ENCODE peak calls at places on chromosomes 7 and 10, in nine cellular contexts. B is A549, F is transverse colon, C is tibial nerve, Z is sigmoid colon, W is ovary, V is SK-N-SH, I is HepG2, D is stomach. L is an unnamed sample.

GRCh38 chr10:96509017-96509641 is 4.6 kb downstream of the TLL2 start:
- DNase-seq in D (no peak), V (no peak), Z (no peak), I (no peak), C (no peak), F (no peak), W (no peak), B (no peak), L (peak; percentile 75)

GRCh38 chr7:112383671-112384417 is 66.4 kb upstream of the IFRD1 start:
- DNase-seq in B (no peak), V (no peak), D (no peak), I (no peak), Z (no peak), F (no peak), W (no peak), C (no peak), L (peak; percentile 60)

GRCh38 chr10:52951819-52952218 is 179.2 kb upstream of the MBL2 start:
- DNase-seq in F (peak; percentile 69), C (no peak), D (peak; percentile 62), I (peak; percentile 59), B (no peak), W (no peak), Z (no peak), V (no peak), L (no peak)

GRCh38 chr7:135938563-135938962 is 38.6 kb downstream of the MTPN start:
- DNase-seq in W (no peak), V (no peak), B (no peak), Z (no peak), F (no peak), D (no peak), C (no peak), I (no peak), L (no peak)

GRCh38 chr7:107180378-107180777 is 11.6 kb downstream of the HBP1 start:
- DNase-seq in F (peak; percentile 56), V (no peak), W (no peak), I (peak; percentile 22), D (peak; percentile 50), B (peak; percentile 16), Z (no peak), C (no peak), L (no peak)

GRCh38 chr7:130793855-130794618 is 60.0 kb upstream of the KLF14 start:
- DNase-seq in I (peak; percentile 18), B (no peak), D (no peak), F (no peak), V (no peak), W (peak; percentile 42), C (peak; percentile 27), Z (no peak), L (no peak)

GRCh38 chr7:93014410-93014809 is 103.4 kb downstream of the SAMD9 start:
- DNase-seq in W (no peak), Z (no peak), C (no peak), F (peak; percentile 17), I (no peak), B (no peak), D (no peak), V (no peak), L (no peak)

GRCh38 chr7:40859965-40860543 is 725.2 kb downstream of the SUGCT start:
- DNase-seq in F (no peak), I (no peak), W (no peak), Z (no peak), B (no peak), C (no peak), V (no peak), D (no peak), L (no peak)

GRCh38 chr10:121753726-121754476 is 155.7 kb upstream of the FGFR2 start:
- DNase-seq in C (no peak), Z (no peak), B (no peak), F (no peak), I (no peak), D (no peak), V (peak; percentile 44), W (no peak), L (no peak)

GRCh38 chr10:77180794-77181193 is 456.8 kb downstream of the KCNMA1 start:
- DNase-seq in I (no peak), W (no peak), V (no peak), D (no peak), C (no peak), Z (no peak), B (no peak), F (no peak), L (no peak)

GRCh38 chr10:78277734-78278404 is 244.2 kb downstream of the RPS24 start:
- DNase-seq in C (no peak), W (no peak), I (no peak), F (no peak), V (peak; percentile 36), D (no peak), Z (peak; percentile 79), B (no peak), L (no peak)

GRCh38 chr7:116337013-116337412 is 126.7 kb downstream of the TES start:
- DNase-seq in I (no peak), V (no peak), Z (no peak), F (no peak), B (no peak), W (no peak), C (no peak), D (no peak), L (no peak)

GRCh38 chr10:4181690-4182089 is 396.7 kb upstream of the KLF6 start:
- DNase-seq in D (no peak), Z (no peak), B (no peak), V (no peak), C (no peak), W (no peak), F (no peak), I (no peak), L (no peak)

GRCh38 chr7:18119985-18120384 is 92.3 kb upstream of the PRPS1L1 start:
- DNase-seq in B (no peak), W (no peak), Z (no peak), I (no peak), C (no peak), D (no peak), F (no peak), V (no peak), L (no peak)

GRCh38 chr10:70899096-70899495 is 10.7 kb upstream of the PCBD1 start:
- DNase-seq in V (no peak), I (no peak), F (no peak), D (no peak), W (no peak), Z (no peak), B (no peak), C (no peak), L (no peak)

GRCh38 chr10:4068255-4069028 is 283.4 kb upstream of the KLF6 start:
- DNase-seq in F (no peak), I (no peak), B (no peak), W (no peak), Z (no peak), D (no peak), C (no peak), V (no peak), L (no peak)

GRCh38 chr7:29851487-29851886 is 45.2 kb downstream of the WIPF3 start:
- DNase-seq in D (peak; percentile 89), F (peak; percentile 14), C (no peak), Z (no peak), V (no peak), B (no peak), I (no peak), W (no peak), L (no peak)

GRCh38 chr7:46297515-46297914 is 376.4 kb upstream of the IGFBP3 start:
- DNase-seq in C (no peak), I (no peak), V (no peak), D (no peak), F (no peak), Z (no peak), B (no peak), W (no peak), L (no peak)

GRCh38 chr7:46296526-46296925 is 375.5 kb upstream of the IGFBP3 start:
- DNase-seq in Z (no peak), D (no peak), V (no peak), W (no peak), F (no peak), I (no peak), B (no peak), C (no peak), L (no peak)

DNA sequence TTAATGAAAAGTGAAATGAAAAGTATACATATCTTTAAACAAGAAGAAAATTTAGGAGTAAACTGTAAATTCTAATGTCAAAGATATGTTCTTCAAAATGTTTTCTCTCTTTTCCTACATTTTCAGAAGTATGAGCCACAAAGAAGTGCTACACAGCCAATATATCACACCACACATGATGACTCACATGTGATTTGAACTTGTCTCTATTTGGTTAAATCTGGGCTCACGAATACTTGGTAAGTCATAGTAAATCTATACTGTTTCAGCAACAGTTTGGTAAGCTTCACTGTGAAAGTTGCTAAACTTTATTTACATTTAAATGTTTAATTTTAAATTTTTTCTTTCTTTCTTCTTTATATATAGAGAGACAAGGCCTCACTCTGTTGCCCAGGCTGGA is 380.6 kb upstream of the IGFBP3 start:
- DNase-seq in F (no peak), D (no peak), C (no peak), I (no peak), B (no peak), W (no peak), V (no peak), Z (no peak), L (no peak)
- H3K4me3 ChIP-seq in F (no peak overlapping the region), D (no peak overlapping the region), C (no peak overlapping the region), I (no peak overlapping the region), B (no peak overlapping the region), W (no peak overlapping the region), V (no peak overlapping the region), Z (no peak overlapping the region), L (no peak overlapping the region)

GRCh38 chr7:129606801-129607200 is 4.7 kb upstream of the NRF1 start:
- DNase-seq in F (peak; percentile 13), I (no peak), B (no peak), D (no peak), W (no peak), V (no peak), Z (no peak), C (no peak), L (no peak)
- TF ChIP-seq EP300 in F (no peak), I (no peak), B (no peak), D (no peak), W (no peak), V (no peak), Z (no peak), C (no peak), L (no peak)

GRCh38 chr7:129427646-129428045 is 6.6 kb upstream of the STRIP2 start:
- DNase-seq in C (no peak), F (no peak), B (no peak), Z (no peak), I (no peak), W (no peak), D (no peak), V (no peak), L (no peak)
- H3K4me3 ChIP-seq in C (no peak overlapping the region), F (no peak overlapping the region), B (no peak overlapping the region), Z (no peak overlapping the region), I (no peak overlapping the region), W (no peak overlapping the region), D (no peak overlapping the region), V (no peak overlapping the region), L (no peak overlapping the region)

DNA sequence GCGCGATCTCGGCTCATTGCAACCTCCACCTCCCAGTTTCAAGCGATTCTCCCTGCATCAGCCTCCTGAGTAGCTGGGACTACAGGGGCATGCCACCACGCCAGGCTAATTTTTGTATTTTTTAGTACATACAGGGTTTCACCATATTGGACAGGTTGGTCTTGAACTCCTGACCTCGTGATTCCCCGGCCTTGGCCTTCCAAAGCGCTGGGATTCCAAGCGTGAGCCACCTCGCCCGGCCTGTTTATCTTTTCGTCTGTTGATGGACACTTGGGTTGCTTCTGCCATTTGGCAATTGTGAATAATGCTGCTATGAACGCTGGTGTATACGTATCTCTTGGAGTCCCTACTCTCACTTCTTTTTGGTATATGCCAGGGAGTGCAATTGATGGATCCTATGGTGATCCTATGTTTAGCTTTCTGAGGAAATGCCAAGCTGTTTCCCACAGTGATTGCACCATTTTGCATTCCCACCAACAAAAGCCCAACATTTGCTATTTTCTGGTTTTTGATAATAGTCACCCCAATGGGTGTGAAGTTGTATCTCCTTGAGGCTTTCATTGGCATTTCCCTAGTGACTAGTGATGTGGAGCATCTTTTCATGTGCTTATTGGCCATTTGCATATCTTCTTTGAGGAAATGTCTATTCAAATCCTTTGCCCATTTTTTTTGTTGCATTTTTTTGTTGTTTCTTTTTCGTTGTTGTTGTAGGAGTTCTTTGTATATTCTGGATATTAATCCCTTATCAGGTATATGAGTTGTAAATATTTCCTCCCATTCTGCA is 3.5 kb downstream of the ANTXRL start:
- DNase-seq in V (no peak), D (no peak), B (no peak), W (no peak), I (no peak), F (no peak), Z (peak; percentile 25), C (no peak), L (no peak)
- TF ChIP-seq EP300 in V (no peak), D (no peak), B (no peak), W (no peak), I (no peak), F (no peak), Z (no peak), C (no peak), L (no peak)

L was measured in esophagus muscularis mucosa.